ENCODE peak calls at places on chromosomes 6 and 20, in nine cellular contexts. W is hippocampal formation, Z is T-helper 2 cell, N is pancreas, Y is left lung, F is caudate nucleus, M is hypothalamus, T is HS-5, S is HEK293T. J is an unnamed sample.

GRCh38 chr6:48200874-48201273 is 89.9 kb upstream of the PTCHD4 start:
- DNase-seq in W (no peak), Z (no peak), N (no peak), Y (no peak), F (no peak), M (no peak), T (no peak), S (no peak), J (no peak)

GRCh38 chr6:100296810-100297544 is 167.7 kb downstream of the SIM1 start:
- DNase-seq in W (no peak), Z (no peak), N (no peak), Y (no peak), F (no peak), M (no peak), T (peak), S (no peak), J (no peak)

GRCh38 chr6:37691904-37692806 is 5.5 kb downstream of the MDGA1 start:
- DNase-seq in W (peak), Z (peak), N (peak), Y (peak), F (peak), M (peak), T (no peak), S (peak), J (no peak)

GRCh38 chr6:117200067-117200466 is 65.3 kb upstream of the VGLL2 start:
- DNase-seq in W (no peak), Z (no peak), N (no peak), Y (no peak), F (no peak), M (no peak), T (no peak), S (no peak), J (no peak)

GRCh38 chr6:99838607-99839006 is 155.4 kb downstream of the MCHR2 start:
- DNase-seq in W (no peak), Z (no peak), N (no peak), Y (no peak), F (no peak), M (no peak), T (no peak), S (no peak), J (no peak)

GRCh38 chr6:158207452-158207788 is 39.3 kb downstream of the GTF2H5 start:
- DNase-seq in W (no peak), Z (no peak), N (no peak), Y (no peak), F (no peak), M (no peak), T (peak), S (no peak), J (no peak)

GRCh38 chr6:32945106-32945761 is 4.4 kb upstream of the HLA-DMB start:
- DNase-seq in W (no peak), Z (no peak), N (no peak), Y (no peak), F (no peak), M (no peak), T (no peak), S (no peak), J (no peak)

GRCh38 chr6:34791164-34791841 is 580 bp upstream of the BLTP3A start:
- DNase-seq in W (peak), Z (peak), N (peak), Y (peak), F (peak), M (peak), T (no peak), S (no peak), J (peak)

GRCh38 chr6:43887340-43887858 is 117.4 kb downstream of the VEGFA start:
- DNase-seq in W (no peak), Z (no peak), N (no peak), Y (no peak), F (no peak), M (no peak), T (no peak), S (no peak), J (no peak)

GRCh38 chr6:106084106-106084963 is 1.8 kb upstream of the PRDM1 start:
- DNase-seq in W (no peak), Z (no peak), N (no peak), Y (no peak), F (no peak), M (no peak), T (peak), S (peak), J (peak)

GRCh38 chr6:121608270-121608669 is 172.8 kb downstream of the GJA1 start:
- DNase-seq in W (no peak), Z (no peak), N (no peak), Y (no peak), F (no peak), M (no peak), T (no peak), S (no peak), J (no peak)

GRCh38 chr6:156773935-156774871 is 3.0 kb upstream of the ARID1B start:
- DNase-seq in W (no peak), Z (no peak), N (no peak), Y (no peak), F (no peak), M (no peak), T (no peak), S (no peak), J (no peak)

GRCh38 chr20:61742097-61742805 is 323.4 kb downstream of the TAF4 start:
- DNase-seq in W (peak), Z (no peak), N (no peak), Y (no peak), F (no peak), M (peak), T (no peak), S (no peak), J (no peak)

GRCh38 chr6:106997392-106998257 is 23.1 kb upstream of the CD24 start:
- DNase-seq in W (peak), Z (peak), N (peak), Y (peak), F (peak), M (no peak), T (no peak), S (peak), J (peak)

GRCh38 chr6:34489229-34489805 is 23.4 kb downstream of the PACSIN1 start:
- DNase-seq in W (no peak), Z (no peak), N (no peak), Y (no peak), F (no peak), M (no peak), T (peak), S (no peak), J (no peak)

GRCh38 chr6:148557796-148558457 is 188.9 kb upstream of the UST start:
- DNase-seq in W (no peak), Z (no peak), N (no peak), Y (no peak), F (no peak), M (no peak), T (no peak), S (no peak), J (no peak)

GRCh38 chr6:6916598-6916997 is 191.2 kb upstream of the RREB1 start:
- DNase-seq in W (no peak), Z (no peak), N (no peak), Y (no peak), F (no peak), M (no peak), T (no peak), S (no peak), J (no peak)

GRCh38 chr20:35235881-35236280 is 9.4 kb downstream of the MMP24 start:
- DNase-seq in W (no peak), Z (no peak), N (no peak), Y (peak), F (no peak), M (no peak), T (no peak), S (no peak), J (no peak)

GRCh38 chr6:105402090-105402980 is 547 bp downstream of the PREP start:
- DNase-seq in W (no peak), Z (no peak), N (peak), Y (no peak), F (no peak), M (no peak), T (peak), S (peak), J (peak)

GRCh38 chr6:5302995-5303622 is 41.8 kb downstream of the FARS2 start:
- DNase-seq in W (no peak), Z (peak), N (peak), Y (peak), F (no peak), M (no peak), T (no peak), S (peak), J (peak)

GRCh38 chr6:109165392-109165964 is 70.2 kb downstream of the CEP57L1 start:
- DNase-seq in W (no peak), Z (no peak), N (no peak), Y (peak), F (no peak), M (no peak), T (no peak), S (peak), J (no peak)

GRCh38 chr6:136640132-136640915 is 90.1 kb upstream of the MAP7 start:
- DNase-seq in W (no peak), Z (no peak), N (no peak), Y (no peak), F (no peak), M (no peak), T (peak), S (no peak), J (no peak)

GRCh38 chr6:20313960-20314530 is 87.6 kb upstream of the E2F3 start:
- DNase-seq in W (no peak), Z (no peak), N (no peak), Y (no peak), F (no peak), M (no peak), T (no peak), S (no peak), J (no peak)

GRCh38 chr6:47780510-47781356 is 1.1 kb upstream of the OPN5 start:
- DNase-seq in W (peak), Z (no peak), N (peak), Y (no peak), F (no peak), M (peak), T (peak), S (peak), J (peak)

GRCh38 chr20:31603822-31604566 is 1.1 kb upstream of the ID1 start:
- DNase-seq in W (peak), Z (peak), N (peak), Y (peak), F (peak), M (peak), T (peak), S (peak), J (peak)

GRCh38 chr6:170271771-170272314 is 19.0 kb downstream of the DLL1 start:
- DNase-seq in W (no peak), Z (peak), N (peak), Y (peak), F (no peak), M (no peak), T (no peak), S (no peak), J (no peak)

GRCh38 chr20:40643891-40644290 is 45.1 kb downstream of the MAFB start:
- DNase-seq in W (no peak), Z (no peak), N (no peak), Y (no peak), F (no peak), M (no peak), T (no peak), S (no peak), J (no peak)

GRCh38 chr6:22298393-22299010 is 1.7 kb upstream of the PRL start:
- DNase-seq in W (no peak), Z (no peak), N (no peak), Y (no peak), F (no peak), M (no peak), T (peak), S (no peak), J (no peak)

GRCh38 chr6:56746767-56747504 is 104.2 kb upstream of the DST start:
- DNase-seq in W (no peak), Z (no peak), N (no peak), Y (no peak), F (no peak), M (no peak), T (no peak), S (no peak), J (no peak)

GRCh38 chr20:9068232-9068781 is 580 bp upstream of the PLCB4 start:
- DNase-seq in W (peak), Z (no peak), N (no peak), Y (no peak), F (peak), M (no peak), T (no peak), S (peak), J (no peak)

GRCh38 chr6:87126501-87126900 is 28.9 kb upstream of the ZNF292 start:
- DNase-seq in W (no peak), Z (no peak), N (no peak), Y (no peak), F (no peak), M (no peak), T (no peak), S (no peak), J (no peak)

GRCh38 chr20:9329356-9330092 is 184.9 kb upstream of the LAMP5 start:
- DNase-seq in W (no peak), Z (no peak), N (no peak), Y (no peak), F (no peak), M (no peak), T (no peak), S (no peak), J (no peak)

GRCh38 chr6:113854531-113855499 is 2.3 kb upstream of the MARCKS start:
- DNase-seq in W (peak), Z (no peak), N (peak), Y (peak), F (peak), M (peak), T (no peak), S (peak), J (peak)

GRCh38 chr20:41078329-41078728 is 49.7 kb downstream of the TOP1 start:
- DNase-seq in W (no peak), Z (no peak), N (no peak), Y (no peak), F (no peak), M (no peak), T (peak), S (no peak), J (no peak)

GRCh38 chr20:63548542-63548941 is 993 bp upstream of the SRMS start:
- DNase-seq in W (no peak), Z (no peak), N (no peak), Y (no peak), F (no peak), M (no peak), T (no peak), S (no peak), J (no peak)

GRCh38 chr20:13819885-13820645 is 35.2 kb downstream of the NDUFAF5 start:
- DNase-seq in W (no peak), Z (no peak), N (peak), Y (no peak), F (no peak), M (no peak), T (peak), S (peak), J (peak)

GRCh38 chr6:137351890-137352289 is 132.7 kb upstream of the IFNGR1 start:
- DNase-seq in W (no peak), Z (no peak), N (no peak), Y (peak), F (no peak), M (no peak), T (no peak), S (no peak), J (no peak)

GRCh38 chr6:154457881-154458284 is 52.6 kb downstream of the CNKSR3 start:
- DNase-seq in W (no peak), Z (no peak), N (peak), Y (no peak), F (no peak), M (no peak), T (no peak), S (no peak), J (no peak)

J was measured in DMS 273 treated with DMSO at 0.1 percent for 48 hours.